ENCODE peak calls at places on chromosomes 4 and X, in nine cellular contexts. U, I, Y, R, N, T, O, G and Q are unnamed samples.

GRCh38 chr4:7890635-7891393 is 48.8 kb downstream of the AFAP1 start:
- DNase-seq in U (no peak), I (no peak), Y (no peak), R (no peak), N (peak), T (peak), O (no peak), G (peak), Q (no peak)

GRCh38 chrX:40371376-40371775 is 209.4 kb upstream of the ATP6AP2 start:
- DNase-seq in U (no peak), I (no peak), Y (no peak), R (no peak), N (no peak), T (no peak), O (no peak), G (no peak), Q (no peak)

GRCh38 chr4:13597604-13598003 is 29.9 kb downstream of the BOD1L1 start:
- DNase-seq in U (peak), I (no peak), Y (no peak), R (peak), N (no peak), T (no peak), O (no peak), G (peak), Q (no peak)

GRCh38 chr4:109067509-109068205 is 234.8 kb downstream of the COL25A1 start:
- DNase-seq in U (no peak), I (no peak), Y (no peak), R (no peak), N (no peak), T (no peak), O (no peak), G (no peak), Q (peak)

GRCh38 chr4:186266699-186267467 is 894 bp downstream of the F11 start:
- DNase-seq in U (no peak), I (peak), Y (peak), R (no peak), N (no peak), T (no peak), O (no peak), G (no peak), Q (no peak)

GRCh38 chr4:77564231-77564630 is 41.4 kb upstream of the CXCL13 start:
- DNase-seq in U (no peak), I (no peak), Y (peak), R (no peak), N (no peak), T (no peak), O (no peak), G (no peak), Q (no peak)

GRCh38 chr4:41935652-41936021 is 408 bp downstream of the TMEM33 start:
- DNase-seq in U (no peak), I (no peak), Y (peak), R (no peak), N (no peak), T (peak), O (no peak), G (no peak), Q (peak)

GRCh38 chrX:67614414-67614813 is 70.6 kb downstream of the AR start:
- DNase-seq in U (no peak), I (no peak), Y (no peak), R (no peak), N (no peak), T (no peak), O (no peak), G (peak), Q (peak)

GRCh38 chrX:16155586-16155985 is 11.7 kb upstream of the MAGEB17 start:
- DNase-seq in U (no peak), I (no peak), Y (no peak), R (no peak), N (no peak), T (no peak), O (no peak), G (no peak), Q (no peak)

GRCh38 chr4:155042014-155042413 is 166.4 kb upstream of the NPY2R start:
- DNase-seq in U (no peak), I (no peak), Y (no peak), R (no peak), N (no peak), T (no peak), O (no peak), G (no peak), Q (no peak)

GRCh38 chr4:98293089-98293887 is 32.1 kb downstream of the RAP1GDS1 start:
- DNase-seq in U (no peak), I (no peak), Y (no peak), R (no peak), N (no peak), T (no peak), O (no peak), G (no peak), Q (no peak)

GRCh38 chrX:131704136-131704695 is 160.3 kb downstream of the OR13H1 start:
- DNase-seq in U (no peak), I (no peak), Y (no peak), R (peak), N (no peak), T (no peak), O (peak), G (no peak), Q (peak)

GRCh38 chr4:152255437-152255836 is 280.5 kb downstream of the FBXW7 start:
- DNase-seq in U (peak), I (no peak), Y (no peak), R (no peak), N (no peak), T (no peak), O (no peak), G (peak), Q (no peak)

GRCh38 chrX:93322110-93322509 is 351.3 kb downstream of the NAP1L3 start:
- DNase-seq in U (no peak), I (no peak), Y (no peak), R (no peak), N (no peak), T (no peak), O (no peak), G (no peak), Q (no peak)

GRCh38 chr4:70061980-70062379 is 11.7 kb downstream of the HTN1 start:
- DNase-seq in U (no peak), I (no peak), Y (no peak), R (no peak), N (no peak), T (no peak), O (no peak), G (no peak), Q (no peak)

GRCh38 chr4:126489826-126490463 is 1142.8 kb upstream of the INTU start:
- DNase-seq in U (no peak), I (no peak), Y (no peak), R (no peak), N (no peak), T (no peak), O (no peak), G (no peak), Q (no peak)

GRCh38 chrX:103404225-103405008 is 28.1 kb downstream of the BEX3 start:
- DNase-seq in U (peak), I (peak), Y (peak), R (no peak), N (peak), T (peak), O (no peak), G (peak), Q (peak)

GRCh38 chr4:20075479-20075878 is 176.2 kb upstream of the SLIT2 start:
- DNase-seq in U (no peak), I (no peak), Y (no peak), R (no peak), N (no peak), T (no peak), O (no peak), G (no peak), Q (no peak)

GRCh38 chrX:149185087-149185486 is 320.0 kb downstream of the IDS start:
- DNase-seq in U (no peak), I (no peak), Y (no peak), R (no peak), N (no peak), T (no peak), O (no peak), G (peak), Q (no peak)